ENCODE peak calls at places on chromosome 1, in four cellular contexts. V is 8988T, D is DMS153, Q is KBM-7. U is an unnamed sample.

GRCh38 chr1:5915587-5916571 is 76.3 kb downstream of the NPHP4 start:
- DNase-seq in D (no peak), V (no peak), Q (peak), U (peak)

GRCh38 chr1:33049381-33049780 is 12.7 kb upstream of the AK2 start:
- DNase-seq in Q (peak), V (no peak), D (no peak), U (no peak)

GRCh38 chr1:33624991-33625870 is 152.8 kb downstream of the ZSCAN20 start:
- DNase-seq in Q (peak), D (no peak), V (no peak), U (no peak)

GRCh38 chr1:103109291-103109920 is 1.1 kb upstream of the COL11A1 start:
- DNase-seq in Q (no peak), D (no peak), V (no peak), U (no peak)

GRCh38 chr1:221987860-221988520 is 246.1 kb upstream of the DUSP10 start:
- DNase-seq in V (no peak), Q (no peak), D (peak), U (no peak)

GRCh38 chr1:163195728-163196448 is 6.8 kb downstream of the RGS5 start:
- DNase-seq in Q (peak), D (no peak), V (no peak), U (no peak)

GRCh38 chr1:205172729-205173366 is 38.7 kb downstream of the DSTYK start:
- DNase-seq in Q (no peak), V (peak), D (no peak), U (no peak)

GRCh38 chr1:100928128-100928527 is 32.2 kb downstream of the SLC30A7 start:
- DNase-seq in V (no peak), Q (no peak), D (no peak), U (no peak)

GRCh38 chr1:202149566-202149965 is 5.0 kb upstream of the ARL8A start:
- DNase-seq in V (no peak), D (no peak), Q (no peak), U (no peak)

GRCh38 chr1:220631238-220631842 is 58.8 kb upstream of the C1orf115 start:
- DNase-seq in V (no peak), D (peak), Q (no peak), U (no peak)

GRCh38 chr1:202207292-202207691 is 13.7 kb downstream of the LGR6 start:
- DNase-seq in Q (no peak), V (peak), D (no peak), U (no peak)

GRCh38 chr1:27269276-27269675 is 34.8 kb downstream of the WDTC1 start:
- DNase-seq in D (no peak), V (no peak), Q (no peak), U (no peak)

GRCh38 chr1:111990878-111991760 is 1.7 kb upstream of the KCND3 start:
- DNase-seq in V (peak), D (peak), Q (peak), U (peak)

U was measured in HuH-7.5.